ENCODE peak calls at places on chromosome 1, in four cellular contexts. W, N, D and S are unnamed samples.

GRCh38 chr1:25356848-25357247 is 18.7 kb downstream of the TMEM50A start:
- DNase-seq in W (no peak), D (no peak), N (no peak), S (no peak)

GRCh38 chr1:220317161-220317560 is 44.9 kb upstream of the RAB3GAP2 start:
- DNase-seq in W (no peak), D (no peak), N (no peak), S (no peak)

GRCh38 chr1:116179398-116179797 is 68.2 kb downstream of the MAB21L3 start:
- DNase-seq in W (no peak), D (no peak), N (no peak), S (no peak)

GRCh38 chr1:18190598-18190997 is 83.0 kb downstream of the IGSF21 start:
- DNase-seq in D (no peak), N (peak; percentile 10), W (no peak), S (peak; percentile 44)

GRCh38 chr1:230768903-230769570 is 21.8 kb downstream of the CAPN9 start:
- DNase-seq in W (no peak), N (peak; percentile 61), D (peak; percentile 40), S (no peak)

GRCh38 chr1:93635614-93636543 is 45.8 kb downstream of the BCAR3 start:
- DNase-seq in N (no peak), W (peak; percentile 77), D (no peak), S (no peak)

GRCh38 chr1:207892764-207893163 is 18.2 kb downstream of the CD34 start:
- DNase-seq in N (no peak), D (no peak), W (peak; percentile 13), S (no peak)

GRCh38 chr1:33336580-33336979 is 15.7 kb upstream of the A3GALT2 start:
- DNase-seq in D (no peak), N (no peak), W (no peak), S (no peak)

GRCh38 chr1:9744106-9744799 is 79.5 kb downstream of the CLSTN1 start:
- DNase-seq in D (no peak), W (no peak), N (no peak), S (no peak)

GRCh38 chr1:163596541-163597258 is 274.9 kb downstream of the NUF2 start:
- DNase-seq in W (no peak), D (no peak), N (no peak), S (no peak)